ENCODE peak calls at places on chromosomes 1 and 21, in five cellular contexts. One of them, this sample, is unnamed.

GRCh38 chr1:100581096-100581705 is 43.3 kb downstream of the GPR88 start:
- DNase-seq in HCT116: no peak
- DNase-seq in body of pancreas: no peak
- DNase-seq in heart left ventricle: no peak
- DNase-seq in NB4: peak
- DNase-seq in this sample: no peak

GRCh38 chr1:218034464-218034863 is 250.6 kb upstream of the RRP15 start:
- DNase-seq in body of pancreas: no peak
- DNase-seq in HCT116: no peak
- DNase-seq in NB4: no peak
- DNase-seq in heart left ventricle: no peak
- DNase-seq in this sample: no peak

GRCh38 chr1:99481391-99481996 is 164.4 kb upstream of the PALMD start:
- DNase-seq in HCT116: peak
- DNase-seq in NB4: peak
- DNase-seq in heart left ventricle: peak
- DNase-seq in body of pancreas: peak
- DNase-seq in this sample: no peak

GRCh38 chr1:44553127-44553758 is 121.0 kb downstream of the TMEM53 start:
- DNase-seq in NB4: no peak
- DNase-seq in heart left ventricle: no peak
- DNase-seq in body of pancreas: no peak
- DNase-seq in HCT116: peak
- DNase-seq in this sample: no peak

GRCh38 chr1:40708750-40709099 is 17.2 kb downstream of the NFYC start:
- DNase-seq in HCT116: peak
- DNase-seq in body of pancreas: no peak
- DNase-seq in NB4: no peak
- DNase-seq in heart left ventricle: no peak
- DNase-seq in this sample: no peak

GRCh38 chr1:10965621-10966226 is 46.7 kb upstream of the TARDBP start:
- DNase-seq in heart left ventricle: no peak
- DNase-seq in body of pancreas: peak
- DNase-seq in NB4: peak
- DNase-seq in HCT116: no peak
- DNase-seq in this sample: no peak

GRCh38 chr1:21567241-21568005 is 58.2 kb downstream of the ALPL start:
- DNase-seq in heart left ventricle: peak
- DNase-seq in body of pancreas: no peak
- DNase-seq in NB4: no peak
- DNase-seq in HCT116: no peak
- DNase-seq in this sample: no peak

GRCh38 chr21:45069711-45070110 is 4.7 kb upstream of the ADARB1 start:
- DNase-seq in heart left ventricle: no peak
- DNase-seq in HCT116: no peak
- DNase-seq in body of pancreas: no peak
- DNase-seq in NB4: no peak
- DNase-seq in this sample: no peak

GRCh38 chr1:66137235-66137634 is 344.5 kb downstream of the PDE4B start:
- DNase-seq in body of pancreas: no peak
- DNase-seq in NB4: no peak
- DNase-seq in HCT116: no peak
- DNase-seq in heart left ventricle: no peak
- DNase-seq in this sample: no peak

GRCh38 chr1:170049191-170049800 is 25.2 kb downstream of the KIFAP3 start:
- DNase-seq in heart left ventricle: no peak
- DNase-seq in NB4: no peak
- DNase-seq in HCT116: no peak
- DNase-seq in body of pancreas: no peak
- DNase-seq in this sample: no peak

GRCh38 chr21:42021751-42022430 is 11.7 kb upstream of the ZBTB21 start:
- DNase-seq in HCT116: no peak
- DNase-seq in heart left ventricle: no peak
- DNase-seq in body of pancreas: peak
- DNase-seq in NB4: no peak
- DNase-seq in this sample: no peak

GRCh38 chr1:214002472-214002871 is 14.7 kb downstream of the PROX1 start:
- DNase-seq in body of pancreas: peak
- DNase-seq in heart left ventricle: no peak
- DNase-seq in HCT116: no peak
- DNase-seq in NB4: no peak
- DNase-seq in this sample: no peak

GRCh38 chr1:112716133-112716720 is 1.1 kb upstream of the PPM1J start:
- DNase-seq in NB4: peak
- DNase-seq in heart left ventricle: peak
- DNase-seq in body of pancreas: peak
- DNase-seq in HCT116: peak
- DNase-seq in this sample: peak

GRCh38 chr1:28139033-28139712 is 37.3 kb downstream of the PTAFR start:
- DNase-seq in NB4: peak
- DNase-seq in heart left ventricle: no peak
- DNase-seq in HCT116: no peak
- DNase-seq in body of pancreas: peak
- DNase-seq in this sample: no peak

GRCh38 chr1:51189421-51190073 is 46.5 kb upstream of the RNF11 start:
- DNase-seq in NB4: peak
- DNase-seq in HCT116: peak
- DNase-seq in body of pancreas: peak
- DNase-seq in heart left ventricle: no peak
- DNase-seq in this sample: peak

GRCh38 chr1:232786845-232787455 is 18.3 kb upstream of the MAP10 start:
- DNase-seq in body of pancreas: no peak
- DNase-seq in HCT116: no peak
- DNase-seq in NB4: peak
- DNase-seq in heart left ventricle: no peak
- DNase-seq in this sample: no peak

GRCh38 chr1:109133815-109134214 is 19.9 kb downstream of the ELAPOR1 start:
- DNase-seq in body of pancreas: peak
- DNase-seq in HCT116: no peak
- DNase-seq in heart left ventricle: peak
- DNase-seq in NB4: peak
- DNase-seq in this sample: no peak

DNA sequence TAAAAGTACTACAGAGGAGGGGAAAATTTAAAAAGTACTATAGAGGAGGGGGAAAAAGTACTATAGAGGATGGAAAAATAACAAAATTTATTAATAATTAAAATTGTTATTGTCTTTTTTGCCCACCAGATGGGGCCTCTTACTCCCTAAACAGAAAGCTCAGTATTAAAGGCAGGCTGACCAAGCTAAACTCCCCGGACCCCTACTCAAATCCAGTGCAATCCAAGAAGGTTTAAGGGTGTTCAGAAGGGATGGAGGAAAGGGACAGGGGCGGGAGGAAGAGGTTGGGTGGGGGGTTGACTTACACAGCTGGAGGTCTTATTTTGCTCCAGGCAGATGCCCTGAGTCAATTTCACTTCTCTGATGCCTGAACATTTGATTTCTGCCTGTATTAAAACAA is 13.7 kb downstream of the CD34 start:
- DNase-seq in body of pancreas: no peak
- DNase-seq in HCT116: no peak
- DNase-seq in heart left ventricle: no peak
- DNase-seq in NB4: peak
- DNase-seq in this sample: no peak
- TF ChIP-seq CTCF in body of pancreas: peak
- TF ChIP-seq CTCF in HCT116: peak
- TF ChIP-seq CTCF in heart left ventricle: peak
- TF ChIP-seq CTCF in NB4: peak
- TF ChIP-seq CTCF in this sample: no peak

GRCh38 chr1:120176092-120176855 is at the start of gene SEC22B:
- DNase-seq in NB4: peak
- DNase-seq in heart left ventricle: peak
- DNase-seq in HCT116: peak
- DNase-seq in body of pancreas: peak
- DNase-seq in this sample: peak
- TF ChIP-seq POLR2A in NB4: peak
- TF ChIP-seq POLR2A in heart left ventricle: no peak
- TF ChIP-seq POLR2A in HCT116: peak
- TF ChIP-seq POLR2A in body of pancreas: peak
- TF ChIP-seq POLR2A in this sample: peak

DNA sequence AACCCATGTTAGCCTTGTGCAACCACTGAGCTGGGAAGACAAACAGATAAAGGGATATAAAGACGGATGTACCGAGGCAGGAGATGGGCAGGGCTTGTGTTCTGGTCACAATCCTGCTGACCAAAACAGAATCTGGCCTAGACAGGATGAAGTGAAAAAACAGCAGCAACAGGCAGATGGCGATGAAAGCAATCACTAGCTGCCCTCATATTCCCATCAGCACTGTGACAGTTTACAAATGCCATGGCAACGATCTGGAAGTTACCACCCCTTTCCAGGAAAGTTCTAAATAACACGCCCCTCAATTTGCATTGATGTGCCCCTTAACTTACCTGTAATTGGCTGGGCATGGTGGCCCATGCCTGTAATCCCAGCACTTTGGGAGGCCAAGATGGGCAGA is 40.6 kb upstream of the CD46 start:
- DNase-seq in body of pancreas: peak
- DNase-seq in heart left ventricle: no peak
- DNase-seq in HCT116: peak
- DNase-seq in NB4: peak
- DNase-seq in this sample: no peak
- TF ChIP-seq CTCF in body of pancreas: peak
- TF ChIP-seq CTCF in heart left ventricle: no peak
- TF ChIP-seq CTCF in HCT116: peak
- TF ChIP-seq CTCF in NB4: no peak
- TF ChIP-seq CTCF in this sample: no peak

DNA sequence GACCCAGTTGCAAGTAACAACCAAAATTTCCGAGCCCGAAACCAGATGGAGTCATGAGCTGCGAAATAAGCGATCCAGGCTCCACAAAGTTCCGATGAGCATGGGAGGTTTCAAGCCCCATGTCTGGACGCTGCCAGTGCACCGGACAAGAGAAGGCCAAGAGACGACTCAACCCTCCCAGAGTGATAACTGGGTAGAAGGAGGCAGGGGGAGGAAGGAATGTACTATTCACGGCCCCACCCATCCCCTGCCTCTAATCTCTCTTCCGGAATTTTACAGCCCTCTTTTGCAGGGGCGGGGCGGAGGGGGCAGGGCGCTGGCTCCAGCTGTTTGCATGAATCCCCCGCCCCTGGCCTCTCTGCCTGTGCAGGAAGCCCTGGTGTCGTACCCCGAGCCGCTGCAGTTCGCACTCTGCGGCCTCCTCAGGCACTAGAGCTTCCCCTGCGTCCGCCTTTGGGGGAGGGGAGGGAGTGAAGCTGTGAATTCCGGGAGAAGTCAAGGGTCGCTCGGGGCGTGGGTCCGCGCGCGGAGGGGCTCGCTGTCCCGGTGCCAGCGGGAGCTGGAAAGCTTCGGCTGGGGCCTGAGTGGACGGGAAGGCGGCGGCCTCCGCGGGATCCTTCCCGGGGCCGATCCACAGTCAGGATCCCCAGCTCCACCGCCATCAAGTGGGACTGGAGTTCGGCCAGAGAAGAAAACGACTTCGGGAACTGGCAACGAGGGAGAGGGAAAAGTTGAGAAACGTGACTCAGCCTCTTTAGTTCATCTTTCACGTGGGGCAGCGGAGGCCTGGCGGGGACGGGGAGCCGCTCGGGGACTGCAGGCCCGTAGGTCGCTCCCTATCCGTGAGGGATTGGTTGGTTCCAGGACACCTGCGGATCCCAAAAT is 6.3 kb upstream of the PTP4A2 start:
- DNase-seq in heart left ventricle: peak
- DNase-seq in NB4: peak
- DNase-seq in HCT116: peak
- DNase-seq in body of pancreas: peak
- DNase-seq in this sample: peak
- TF ChIP-seq POLR2A in heart left ventricle: no peak
- TF ChIP-seq POLR2A in NB4: peak
- TF ChIP-seq POLR2A in HCT116: peak
- TF ChIP-seq POLR2A in body of pancreas: peak
- TF ChIP-seq POLR2A in this sample: peak

DNA sequence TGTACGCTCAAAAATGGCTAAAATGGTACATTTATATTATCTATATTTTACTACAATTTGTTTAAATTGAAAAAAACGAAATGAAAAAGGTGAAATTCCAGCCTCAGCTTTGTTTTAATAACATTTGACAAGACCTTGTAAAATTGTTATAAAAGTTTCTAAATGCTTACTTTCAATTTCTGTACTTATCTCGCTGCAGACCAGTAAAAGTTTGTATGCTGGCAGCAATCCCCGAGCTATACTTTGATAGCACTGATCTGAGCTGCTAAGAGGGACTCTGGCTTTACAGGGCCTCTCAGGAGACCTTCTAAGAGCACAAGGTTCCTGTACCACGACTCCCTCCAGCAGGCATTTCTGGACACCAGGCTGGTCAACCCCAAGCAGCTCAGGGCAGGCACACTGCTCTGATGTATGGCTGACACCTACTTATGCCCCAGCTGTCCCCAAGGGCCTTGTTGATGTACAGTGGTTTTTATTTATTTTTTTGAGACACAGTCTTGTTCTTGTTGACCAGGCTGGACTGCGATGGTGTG is 13.1 kb downstream of the STMN1 start:
- DNase-seq in HCT116: no peak
- DNase-seq in heart left ventricle: no peak
- DNase-seq in body of pancreas: no peak
- DNase-seq in NB4: no peak
- DNase-seq in this sample: no peak
- TF ChIP-seq CTCF in HCT116: no peak
- TF ChIP-seq CTCF in heart left ventricle: no peak
- TF ChIP-seq CTCF in body of pancreas: no peak
- TF ChIP-seq CTCF in NB4: no peak
- TF ChIP-seq CTCF in this sample: no peak

DNA sequence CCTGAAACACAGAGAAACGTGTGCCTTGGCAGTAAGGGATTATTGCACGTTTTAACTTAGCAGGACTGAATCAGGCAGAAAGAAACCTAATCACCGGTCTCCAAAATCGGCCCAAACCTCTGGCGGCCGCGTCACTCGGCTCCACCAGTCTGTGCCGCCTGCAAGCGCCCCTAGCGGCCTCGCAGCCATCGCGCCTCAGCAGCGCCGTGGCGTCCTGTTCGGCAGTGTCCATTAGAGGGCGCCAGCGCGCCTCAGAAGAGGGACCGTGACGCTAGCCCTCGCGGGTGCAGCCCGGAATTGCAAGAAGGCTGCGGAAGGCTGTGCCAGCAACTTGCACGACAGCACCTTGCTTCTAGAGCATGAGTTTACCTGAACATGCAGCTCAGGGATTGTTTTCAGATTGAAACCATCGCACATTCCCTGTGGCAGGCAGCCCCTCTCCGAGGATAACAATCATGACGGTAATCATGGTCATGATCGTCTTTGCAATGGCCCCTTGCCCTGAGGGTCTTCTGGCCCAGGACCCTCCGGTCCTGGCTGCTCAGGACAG is 164.4 kb downstream of the TRIM33 start:
- DNase-seq in HCT116: peak
- DNase-seq in body of pancreas: peak
- DNase-seq in heart left ventricle: peak
- DNase-seq in NB4: peak
- DNase-seq in this sample: peak
- TF ChIP-seq POLR2A in HCT116: no peak
- TF ChIP-seq POLR2A in body of pancreas: peak
- TF ChIP-seq POLR2A in heart left ventricle: no peak
- TF ChIP-seq POLR2A in NB4: no peak
- TF ChIP-seq POLR2A in this sample: peak

This sample was measured in uterus.